ENCODE peak calls at places on chromosomes 4 and X, in ten cellular contexts. One of them, this sample, is unnamed. For H3K9me2, the result is how much of the 10 kb centered on the place peaks cover.

GRCh38 chrX:40175416-40176255 is 77.9 kb upstream of the BCOR start:
- DNase-seq in PC-9: no peak
- DNase-seq in GM23248: peak
- DNase-seq in GM23338: peak
- DNase-seq in OCI-LY7: peak
- DNase-seq in Karpas-422: peak
- DNase-seq in hepatocyte: peak
- DNase-seq in MM.1S: peak
- DNase-seq in SK-N-SH: peak
- DNase-seq in HCT116: no peak
- DNase-seq in this sample: peak

GRCh38 chr4:52868138-52868537 is 6.0 kb downstream of the RASL11B start:
- DNase-seq in OCI-LY7: no peak
- DNase-seq in GM23338: peak
- DNase-seq in hepatocyte: peak
- DNase-seq in GM23248: no peak
- DNase-seq in SK-N-SH: peak
- DNase-seq in MM.1S: no peak
- DNase-seq in Karpas-422: no peak
- DNase-seq in PC-9: no peak
- DNase-seq in HCT116: no peak
- DNase-seq in this sample: no peak

GRCh38 chr4:86855572-86855971 is 6.4 kb upstream of the SLC10A6 start:
- DNase-seq in SK-N-SH: no peak
- DNase-seq in MM.1S: no peak
- DNase-seq in GM23338: no peak
- DNase-seq in HCT116: peak
- DNase-seq in OCI-LY7: no peak
- DNase-seq in GM23248: peak
- DNase-seq in hepatocyte: peak
- DNase-seq in Karpas-422: no peak
- DNase-seq in PC-9: peak
- DNase-seq in this sample: peak

GRCh38 chrX:27039332-27039731 is 423.8 kb downstream of the PPP4R3C start:
- DNase-seq in HCT116: no peak
- DNase-seq in Karpas-422: no peak
- DNase-seq in GM23338: no peak
- DNase-seq in SK-N-SH: no peak
- DNase-seq in OCI-LY7: no peak
- DNase-seq in PC-9: no peak
- DNase-seq in hepatocyte: no peak
- DNase-seq in MM.1S: no peak
- DNase-seq in GM23248: no peak
- DNase-seq in this sample: no peak

GRCh38 chr4:10762541-10762940 is 78.0 kb upstream of the CLNK start:
- DNase-seq in PC-9: no peak
- DNase-seq in hepatocyte: peak
- DNase-seq in HCT116: no peak
- DNase-seq in SK-N-SH: no peak
- DNase-seq in OCI-LY7: no peak
- DNase-seq in MM.1S: no peak
- DNase-seq in Karpas-422: no peak
- DNase-seq in GM23338: peak
- DNase-seq in GM23248: peak
- DNase-seq in this sample: peak

GRCh38 chrX:49919617-49920016 is 2.8 kb upstream of the CLCN5 start:
- DNase-seq in Karpas-422: peak
- DNase-seq in SK-N-SH: peak
- DNase-seq in MM.1S: peak
- DNase-seq in GM23248: peak
- DNase-seq in PC-9: no peak
- DNase-seq in HCT116: no peak
- DNase-seq in hepatocyte: peak
- DNase-seq in OCI-LY7: peak
- DNase-seq in GM23338: peak
- DNase-seq in this sample: peak

GRCh38 chr4:125389713-125390112 is 75.0 kb downstream of the FAT4 start:
- DNase-seq in hepatocyte: no peak
- DNase-seq in SK-N-SH: no peak
- DNase-seq in OCI-LY7: no peak
- DNase-seq in GM23248: peak
- DNase-seq in PC-9: peak
- DNase-seq in HCT116: no peak
- DNase-seq in MM.1S: no peak
- DNase-seq in Karpas-422: no peak
- DNase-seq in GM23338: no peak
- DNase-seq in this sample: peak

GRCh38 chr4:55238407-55238806 is 107.6 kb upstream of the SRD5A3 start:
- DNase-seq in PC-9: no peak
- DNase-seq in GM23248: no peak
- DNase-seq in Karpas-422: no peak
- DNase-seq in MM.1S: no peak
- DNase-seq in OCI-LY7: no peak
- DNase-seq in SK-N-SH: no peak
- DNase-seq in hepatocyte: no peak
- DNase-seq in HCT116: no peak
- DNase-seq in GM23338: no peak
- DNase-seq in this sample: no peak

GRCh38 chr4:99642725-99643489 is 14.7 kb downstream of the C4orf54 start:
- DNase-seq in HCT116: no peak
- DNase-seq in MM.1S: no peak
- DNase-seq in Karpas-422: no peak
- DNase-seq in PC-9: no peak
- DNase-seq in OCI-LY7: no peak
- DNase-seq in SK-N-SH: no peak
- DNase-seq in GM23248: no peak
- DNase-seq in GM23338: no peak
- DNase-seq in hepatocyte: no peak
- DNase-seq in this sample: no peak

GRCh38 chr4:145482209-145483021 is 762 bp downstream of the SMAD1 start:
- DNase-seq in PC-9: peak
- DNase-seq in GM23338: peak
- DNase-seq in HCT116: peak
- DNase-seq in hepatocyte: peak
- DNase-seq in OCI-LY7: peak
- DNase-seq in MM.1S: peak
- DNase-seq in SK-N-SH: peak
- DNase-seq in Karpas-422: no peak
- DNase-seq in GM23248: peak
- DNase-seq in this sample: peak

GRCh38 chrX:97842468-97843199 is 958.9 kb downstream of the RPA4 start:
- DNase-seq in SK-N-SH: peak
- DNase-seq in MM.1S: no peak
- DNase-seq in Karpas-422: no peak
- DNase-seq in HCT116: no peak
- DNase-seq in PC-9: no peak
- DNase-seq in hepatocyte: no peak
- DNase-seq in GM23338: no peak
- DNase-seq in OCI-LY7: no peak
- DNase-seq in GM23248: no peak
- DNase-seq in this sample: no peak
- H3K9me2 ChIP-seq in SK-N-SH: under half
- H3K9me2 ChIP-seq in MM.1S: under half
- H3K9me2 ChIP-seq in Karpas-422: under half
- H3K9me2 ChIP-seq in HCT116: under half
- H3K9me2 ChIP-seq in PC-9: under half
- H3K9me2 ChIP-seq in hepatocyte: under half
- H3K9me2 ChIP-seq in GM23338: under half
- H3K9me2 ChIP-seq in OCI-LY7: under half
- H3K9me2 ChIP-seq in GM23248: under half
- H3K9me2 ChIP-seq in this sample: under half

DNA sequence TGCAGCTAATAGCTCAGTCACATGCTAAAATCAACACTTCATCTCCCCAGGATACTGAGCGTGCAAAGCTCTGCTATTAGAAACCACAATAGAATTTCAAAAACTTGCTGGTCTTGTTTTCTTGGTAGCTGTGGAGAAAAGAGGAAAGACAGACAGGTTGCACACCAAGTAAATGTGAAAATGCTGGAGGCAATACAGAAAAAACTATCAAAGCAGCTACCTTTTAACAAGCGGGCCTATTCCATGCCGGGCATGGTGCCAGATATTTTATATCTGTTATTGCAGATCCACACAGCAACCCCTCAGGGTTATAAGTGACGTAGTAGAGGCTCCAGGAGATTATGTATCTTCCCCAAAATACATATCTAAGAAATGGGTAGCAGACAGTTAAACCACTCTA is 171.9 kb downstream of the DCTD start:
- DNase-seq in GM23248: no peak
- DNase-seq in GM23338: no peak
- DNase-seq in PC-9: no peak
- DNase-seq in OCI-LY7: no peak
- DNase-seq in Karpas-422: no peak
- DNase-seq in MM.1S: no peak
- DNase-seq in SK-N-SH: peak
- DNase-seq in hepatocyte: peak
- DNase-seq in HCT116: no peak
- DNase-seq in this sample: peak
- H3K9me2 ChIP-seq in GM23248: under half
- H3K9me2 ChIP-seq in GM23338: under half
- H3K9me2 ChIP-seq in PC-9: under half
- H3K9me2 ChIP-seq in OCI-LY7: under half
- H3K9me2 ChIP-seq in Karpas-422: under half
- H3K9me2 ChIP-seq in MM.1S: under half
- H3K9me2 ChIP-seq in SK-N-SH: under half
- H3K9me2 ChIP-seq in hepatocyte: under half
- H3K9me2 ChIP-seq in HCT116: under half
- H3K9me2 ChIP-seq in this sample: under half

GRCh38 chrX:114712466-114712865 is 128.6 kb downstream of the HTR2C start:
- DNase-seq in Karpas-422: no peak
- DNase-seq in MM.1S: no peak
- DNase-seq in HCT116: no peak
- DNase-seq in OCI-LY7: no peak
- DNase-seq in GM23248: peak
- DNase-seq in hepatocyte: no peak
- DNase-seq in PC-9: no peak
- DNase-seq in SK-N-SH: no peak
- DNase-seq in GM23338: no peak
- DNase-seq in this sample: no peak
- H3K9me2 ChIP-seq in Karpas-422: under half
- H3K9me2 ChIP-seq in MM.1S: under half
- H3K9me2 ChIP-seq in HCT116: under half
- H3K9me2 ChIP-seq in OCI-LY7: under half
- H3K9me2 ChIP-seq in GM23248: under half
- H3K9me2 ChIP-seq in hepatocyte: under half
- H3K9me2 ChIP-seq in PC-9: under half
- H3K9me2 ChIP-seq in SK-N-SH: under half
- H3K9me2 ChIP-seq in GM23338: under half
- H3K9me2 ChIP-seq in this sample: under half

GRCh38 chr4:139219450-139220055 is 42.5 kb upstream of the ELF2 start:
- DNase-seq in GM23338: no peak
- DNase-seq in OCI-LY7: no peak
- DNase-seq in SK-N-SH: no peak
- DNase-seq in hepatocyte: no peak
- DNase-seq in HCT116: no peak
- DNase-seq in Karpas-422: no peak
- DNase-seq in PC-9: no peak
- DNase-seq in MM.1S: no peak
- DNase-seq in GM23248: no peak
- DNase-seq in this sample: no peak
- H3K9me2 ChIP-seq in GM23338: under half
- H3K9me2 ChIP-seq in OCI-LY7: under half
- H3K9me2 ChIP-seq in SK-N-SH: under half
- H3K9me2 ChIP-seq in hepatocyte: under half
- H3K9me2 ChIP-seq in HCT116: under half
- H3K9me2 ChIP-seq in Karpas-422: under half
- H3K9me2 ChIP-seq in PC-9: under half
- H3K9me2 ChIP-seq in MM.1S: under half
- H3K9me2 ChIP-seq in GM23248: under half
- H3K9me2 ChIP-seq in this sample: under half

DNA sequence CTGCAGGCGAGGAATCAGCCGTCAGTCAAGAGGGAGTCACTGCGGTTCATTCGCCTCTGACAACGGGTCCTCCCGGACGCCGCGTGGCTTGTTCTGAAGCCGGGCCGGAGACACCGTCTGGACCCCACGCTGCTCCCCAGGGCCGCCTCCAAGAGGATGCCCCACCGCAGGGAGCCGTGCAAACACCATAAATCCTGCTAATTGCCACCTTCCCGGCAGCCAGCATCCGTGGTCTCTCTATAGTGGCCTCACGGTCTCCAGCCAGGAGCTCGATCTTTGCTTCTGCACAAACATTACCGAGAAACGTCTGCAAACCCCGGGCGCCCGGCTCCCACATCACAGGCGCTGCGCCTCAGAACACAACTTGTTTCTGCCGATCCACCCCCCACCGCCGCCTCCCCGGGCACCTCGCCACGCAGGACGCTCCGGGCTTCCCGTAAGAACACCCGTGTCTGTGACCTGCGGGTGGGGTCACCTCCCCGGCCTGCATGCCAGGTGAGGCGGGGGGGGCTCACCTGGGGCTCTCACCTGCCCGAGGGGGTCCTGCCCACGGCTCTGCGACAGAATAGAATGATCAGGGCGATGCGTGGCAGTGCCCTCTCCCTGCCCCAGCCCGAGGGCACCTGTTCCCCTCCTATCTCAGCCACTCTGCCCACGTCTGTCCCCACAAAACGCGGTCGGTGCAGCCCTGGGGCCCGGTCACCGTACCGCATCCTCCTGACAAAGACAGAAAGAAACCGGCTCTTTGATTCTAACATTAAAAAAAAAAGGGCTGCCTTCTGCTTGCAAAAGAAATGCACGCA is 32.4 kb upstream of the PPP2R3B start:
- DNase-seq in SK-N-SH: no peak
- DNase-seq in GM23338: no peak
- DNase-seq in GM23248: no peak
- DNase-seq in OCI-LY7: no peak
- DNase-seq in HCT116: no peak
- DNase-seq in hepatocyte: no peak
- DNase-seq in Karpas-422: no peak
- DNase-seq in MM.1S: no peak
- DNase-seq in PC-9: no peak
- DNase-seq in this sample: no peak
- H3K9me2 ChIP-seq in SK-N-SH: under half
- H3K9me2 ChIP-seq in GM23338: under half
- H3K9me2 ChIP-seq in GM23248: under half
- H3K9me2 ChIP-seq in OCI-LY7: under half
- H3K9me2 ChIP-seq in HCT116: under half
- H3K9me2 ChIP-seq in hepatocyte: under half
- H3K9me2 ChIP-seq in Karpas-422: under half
- H3K9me2 ChIP-seq in MM.1S: under half
- H3K9me2 ChIP-seq in PC-9: under half
- H3K9me2 ChIP-seq in this sample: under half

DNA sequence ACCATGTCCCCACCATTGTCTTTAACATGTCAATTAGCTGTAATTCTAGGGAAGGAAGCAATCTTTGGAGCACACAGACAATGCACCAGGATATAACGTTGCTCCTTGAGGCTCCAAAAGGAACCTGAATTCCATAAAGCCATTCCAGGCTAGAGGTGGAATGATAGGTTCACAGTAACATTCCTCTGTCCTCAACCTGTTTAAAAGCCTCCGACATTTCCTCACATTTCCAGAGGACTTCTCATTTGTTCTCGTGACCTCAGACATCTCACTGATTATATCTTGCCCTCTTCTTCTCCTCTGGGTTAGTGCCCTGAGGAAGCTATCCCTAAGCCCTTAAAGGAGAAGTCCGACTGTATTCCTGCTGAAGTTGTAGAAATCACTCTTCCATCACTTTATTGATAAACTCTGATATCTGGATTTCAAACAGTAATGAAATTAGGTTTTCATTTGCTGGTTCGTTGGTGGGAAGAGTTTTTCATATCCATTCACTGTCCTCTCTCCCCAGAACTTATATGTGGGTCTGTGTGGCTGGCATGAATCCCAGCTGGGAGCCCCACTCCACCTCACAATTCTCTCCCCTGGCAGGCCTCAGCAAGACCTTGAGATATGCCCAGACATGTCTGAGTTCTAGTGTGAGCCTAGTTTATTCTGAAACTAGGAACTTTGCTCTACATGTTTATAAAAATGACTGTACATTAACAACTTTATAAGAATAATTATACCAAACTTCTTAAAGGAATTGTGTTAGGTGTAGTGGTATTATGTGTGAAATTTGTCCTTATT is 44.3 kb upstream of the PRSS12 start:
- DNase-seq in MM.1S: no peak
- DNase-seq in SK-N-SH: no peak
- DNase-seq in HCT116: no peak
- DNase-seq in GM23338: peak
- DNase-seq in Karpas-422: no peak
- DNase-seq in PC-9: no peak
- DNase-seq in hepatocyte: no peak
- DNase-seq in GM23248: no peak
- DNase-seq in OCI-LY7: no peak
- DNase-seq in this sample: no peak
- H3K9me2 ChIP-seq in MM.1S: under half
- H3K9me2 ChIP-seq in SK-N-SH: under half
- H3K9me2 ChIP-seq in HCT116: under half
- H3K9me2 ChIP-seq in GM23338: under half
- H3K9me2 ChIP-seq in Karpas-422: under half
- H3K9me2 ChIP-seq in PC-9: under half
- H3K9me2 ChIP-seq in hepatocyte: under half
- H3K9me2 ChIP-seq in GM23248: under half
- H3K9me2 ChIP-seq in OCI-LY7: under half
- H3K9me2 ChIP-seq in this sample: under half